ENCODE peak calls at places on chromosome 5, in ten cellular contexts. P, X, W, B, K, H, R, V, C and O are unnamed samples.

GRCh38 chr5:80962630-80963520 is 2.7 kb downstream of the RASGRF2 start:
- DNase-seq in P (no peak), X (no peak), W (no peak), B (no peak), K (no peak), H (no peak), R (no peak), V (no peak), C (no peak), O (no peak)

GRCh38 chr5:145912594-145912993 is 23.8 kb upstream of the SH3RF2 start:
- DNase-seq in P (no peak), X (no peak), W (no peak), B (no peak), K (no peak), H (no peak), R (no peak), V (no peak), C (no peak), O (no peak)

GRCh38 chr5:111641533-111642230 is 115.3 kb downstream of the NREP start:
- DNase-seq in P (no peak), X (peak), W (no peak), B (peak), K (peak), H (no peak), R (no peak), V (no peak), C (no peak), O (no peak)

GRCh38 chr5:73233461-73234151 is 60.6 kb downstream of the TMEM174 start:
- DNase-seq in P (no peak), X (no peak), W (no peak), B (no peak), K (peak), H (peak), R (no peak), V (no peak), C (no peak), O (no peak)

GRCh38 chr5:73268826-73269225 is 95.8 kb downstream of the TMEM174 start:
- DNase-seq in P (no peak), X (no peak), W (no peak), B (no peak), K (no peak), H (no peak), R (no peak), V (no peak), C (no peak), O (no peak)

GRCh38 chr5:159010611-159011497 is 88.9 kb downstream of the EBF1 start:
- DNase-seq in P (no peak), X (no peak), W (no peak), B (peak), K (peak), H (no peak), R (no peak), V (no peak), C (no peak), O (no peak)

GRCh38 chr5:127358274-127358673 is 67.7 kb downstream of the MEGF10 start:
- DNase-seq in P (no peak), X (no peak), W (no peak), B (peak), K (peak), H (no peak), R (no peak), V (no peak), C (no peak), O (no peak)

GRCh38 chr5:168370826-168371225 is 79.4 kb downstream of the WWC1 start:
- DNase-seq in P (no peak), X (no peak), W (no peak), B (no peak), K (no peak), H (no peak), R (no peak), V (no peak), C (no peak), O (no peak)

GRCh38 chr5:90563161-90563560 is 4.6 kb downstream of the ADGRV1 start:
- DNase-seq in P (no peak), X (no peak), W (no peak), B (no peak), K (no peak), H (no peak), R (no peak), V (no peak), C (no peak), O (no peak)

GRCh38 chr5:911601-912000 is 18.9 kb downstream of the TRIP13 start:
- DNase-seq in P (peak), X (peak), W (no peak), B (peak), K (peak), H (no peak), R (no peak), V (no peak), C (no peak), O (no peak)

GRCh38 chr5:125370486-125370885 is 624.0 kb upstream of the ZNF608 start:
- DNase-seq in P (no peak), X (no peak), W (no peak), B (no peak), K (no peak), H (no peak), R (no peak), V (no peak), C (no peak), O (no peak)

GRCh38 chr5:4159681-4160080 is 564.0 kb downstream of the IRX1 start:
- DNase-seq in P (no peak), X (no peak), W (no peak), B (no peak), K (no peak), H (no peak), R (no peak), V (no peak), C (no peak), O (no peak)

GRCh38 chr5:54470677-54471076 is 15.2 kb downstream of the HSPB3 start:
- DNase-seq in P (no peak), X (no peak), W (no peak), B (peak), K (peak), H (no peak), R (no peak), V (no peak), C (no peak), O (no peak)

GRCh38 chr5:17020586-17021362 is 84.7 kb upstream of the MYO10 start:
- DNase-seq in P (no peak), X (no peak), W (no peak), B (no peak), K (no peak), H (no peak), R (no peak), V (no peak), C (no peak), O (no peak)
- H3K4me3 ChIP-seq in P (no peak), X (no peak), W (no peak), B (no peak), K (no peak), H (no peak), R (no peak), V (no peak), C (no peak), O (no peak)

DNA sequence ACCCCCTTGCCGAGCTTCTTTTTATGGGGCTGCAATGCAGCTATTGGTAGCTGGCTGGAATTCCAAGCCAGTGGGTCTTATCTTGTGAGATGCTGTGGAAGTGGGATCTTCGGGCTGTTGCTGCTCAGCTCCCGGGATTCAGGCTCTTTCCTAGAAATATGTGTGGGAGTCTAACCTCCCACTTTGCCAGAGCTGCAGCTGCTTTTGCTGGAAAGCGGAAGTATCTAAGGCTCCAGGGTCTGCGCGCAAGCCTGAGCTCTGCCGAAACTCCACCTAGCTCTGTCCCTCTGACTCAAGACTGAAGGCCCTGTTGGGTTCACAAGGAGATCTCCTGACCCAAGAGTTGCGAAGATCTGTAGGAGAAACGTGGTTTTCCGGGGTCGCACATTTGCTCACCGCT is 151.1 kb upstream of the ANKRD55 start:
- DNase-seq in P (no peak), X (no peak), W (peak), B (peak), K (no peak), H (no peak), R (no peak), V (no peak), C (no peak), O (no peak)
- H3K4me3 ChIP-seq in P (no peak), X (no peak), W (no peak), B (no peak), K (no peak), H (no peak), R (no peak), V (no peak), C (no peak), O (no peak)

DNA sequence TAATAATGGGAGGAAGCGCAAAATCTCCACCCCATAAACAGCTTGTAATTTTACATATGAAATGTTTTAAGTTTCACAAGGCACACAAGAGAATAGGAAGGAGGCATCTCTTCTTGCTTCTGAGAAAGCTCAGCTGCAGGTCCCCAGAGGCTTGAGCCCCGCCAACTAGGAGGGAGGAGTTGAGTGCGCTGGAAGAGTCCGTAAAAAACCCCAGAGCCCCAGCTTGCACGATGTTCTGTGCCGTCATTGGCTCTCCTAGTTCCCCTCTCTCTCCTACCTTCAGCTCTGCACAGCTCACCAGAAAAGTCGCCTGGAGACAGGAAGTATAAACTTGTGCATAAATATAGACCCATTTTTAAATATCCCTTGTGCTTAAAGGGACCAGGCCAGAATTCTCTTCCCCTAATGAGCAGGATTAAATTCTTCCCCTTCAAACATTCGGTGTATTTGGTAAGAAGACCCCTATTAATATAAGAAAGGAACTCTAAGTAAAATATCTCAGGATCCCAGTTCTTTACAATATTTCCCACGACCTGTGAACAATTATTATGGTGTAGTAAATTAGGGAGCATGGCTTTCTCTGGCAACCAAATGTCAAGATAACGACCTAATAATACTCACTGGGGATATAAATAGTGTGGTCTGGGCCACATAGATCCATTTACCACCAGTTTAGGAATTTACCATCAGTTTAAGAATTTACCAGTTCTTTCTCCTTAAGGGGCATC is 13.7 kb downstream of the GLRX start:
- DNase-seq in P (no peak), X (no peak), W (peak), B (peak), K (peak), H (no peak), R (peak), V (peak), C (peak), O (peak)
- H3K4me3 ChIP-seq in P (no peak), X (no peak), W (no peak), B (no peak), K (no peak), H (no peak), R (peak), V (no peak), C (no peak), O (no peak)

DNA sequence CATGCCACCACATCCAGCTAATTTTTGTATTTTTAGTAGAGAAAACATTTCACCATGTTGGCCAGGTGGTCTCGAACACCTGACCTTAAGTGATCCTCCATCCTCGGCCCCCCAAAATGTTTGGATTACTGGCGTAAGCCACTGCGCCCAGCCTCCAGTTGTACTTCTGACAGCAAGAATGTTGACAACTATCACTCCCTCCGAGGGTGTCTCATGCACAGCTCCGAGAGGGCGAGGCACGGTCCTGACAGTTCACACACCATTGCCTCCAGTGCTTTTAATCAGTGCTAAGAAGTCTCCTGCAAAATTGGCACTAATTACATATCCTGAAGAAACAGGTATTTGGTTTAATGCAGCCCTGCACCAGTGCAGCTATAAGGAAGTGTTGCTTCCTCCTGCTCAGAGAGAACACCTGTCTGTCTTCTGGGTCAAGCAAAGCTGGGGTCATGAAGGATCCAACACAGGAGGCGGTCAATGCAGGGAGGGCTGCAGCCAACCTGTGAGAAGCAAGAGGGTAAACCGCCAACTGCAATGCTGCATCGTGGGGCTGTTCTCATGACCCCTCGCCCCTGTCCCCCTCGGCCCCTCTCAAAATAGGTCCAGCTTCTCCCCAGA is 184.0 kb downstream of the MED10 start:
- DNase-seq in P (no peak), X (no peak), W (no peak), B (no peak), K (no peak), H (no peak), R (no peak), V (no peak), C (no peak), O (no peak)
- H3K4me3 ChIP-seq in P (no peak), X (no peak), W (no peak), B (no peak), K (no peak), H (no peak), R (no peak), V (no peak), C (no peak), O (no peak)

DNA sequence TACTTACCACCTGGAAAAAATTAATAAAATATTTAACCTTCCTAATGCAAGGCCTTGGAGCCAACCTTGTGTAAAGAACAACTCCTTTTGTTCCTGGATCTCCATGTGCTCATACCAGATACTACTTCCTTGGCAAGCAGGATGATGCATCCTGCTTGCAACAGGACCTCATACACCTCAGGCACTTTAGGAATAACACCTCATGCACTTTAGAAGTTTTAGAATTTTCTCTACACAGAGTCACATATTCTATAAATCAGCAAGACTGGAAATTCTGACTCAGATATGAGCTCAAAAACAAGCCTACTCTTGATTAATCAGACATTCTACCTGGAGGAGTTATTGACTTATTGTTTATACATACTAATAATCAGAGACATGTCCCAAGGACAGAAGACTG is 209.6 kb upstream of the CDH10 start:
- DNase-seq in P (no peak), X (peak), W (no peak), B (no peak), K (no peak), H (no peak), R (no peak), V (no peak), C (no peak), O (no peak)
- H3K4me3 ChIP-seq in P (no peak), X (no peak), W (no peak), B (no peak), K (no peak), H (no peak), R (no peak), V (no peak), C (no peak), O (no peak)